ENCODE peak calls at places on chromosome 22, in four cellular contexts. W is H9, V is IMR-90, G is H1. U is an unnamed sample.

GRCh38 chr22:39240841-39241631 is 3.7 kb downstream of the PDGFB start:
- DNase-seq in G (peak), V (no peak), W (no peak), U (peak)

GRCh38 chr22:26273011-26273675 is 103.9 kb downstream of the SEZ6L start:
- DNase-seq in V (no peak), G (no peak), W (no peak), U (no peak)

GRCh38 chr22:38504731-38505594 is 1.1 kb downstream of the DDX17 start:
- DNase-seq in G (no peak), V (peak), W (no peak), U (peak)

GRCh38 chr22:27086728-27087450 is 429.5 kb downstream of the MIAT start:
- DNase-seq in V (no peak), G (no peak), W (no peak), U (no peak)

GRCh38 chr22:33438273-33438672 is 380.1 kb upstream of the SYN3 start:
- DNase-seq in W (no peak), G (no peak), V (peak), U (no peak)

GRCh38 chr22:39148727-39149535 is 3.5 kb downstream of the CBX7 start:
- DNase-seq in W (peak), V (no peak), G (peak), U (peak)

GRCh38 chr22:45155050-45155840 is 8.5 kb upstream of the NUP50 start:
- DNase-seq in W (no peak), V (peak), G (no peak), U (no peak)

GRCh38 chr22:49892226-49892899 is 25.9 kb downstream of the ALG12 start:
- DNase-seq in G (no peak), W (no peak), V (no peak), U (no peak)

GRCh38 chr22:46684706-46685105 is 53.3 kb downstream of the CERK start:
- DNase-seq in V (no peak), G (no peak), W (no peak), U (no peak)

GRCh38 chr22:45336971-45337431 is 27.3 kb downstream of the FAM118A start:
- DNase-seq in G (no peak), W (no peak), V (no peak), U (no peak)

GRCh38 chr22:26889794-26890193 is 232.4 kb downstream of the MIAT start:
- DNase-seq in W (no peak), V (no peak), G (no peak), U (no peak)

GRCh38 chr22:49906071-49906798 is 12.0 kb downstream of the ALG12 start:
- DNase-seq in W (no peak), V (no peak), G (no peak), U (no peak)

GRCh38 chr22:44919691-44920090 is 90.1 kb downstream of the PHF21B start:
- DNase-seq in V (no peak), G (no peak), W (no peak), U (no peak)

GRCh38 chr22:37559901-37560681 is at the start of gene CDC42EP1:
- DNase-seq in W (peak), V (peak), G (peak), U (peak)

GRCh38 chr22:24148586-24148985 is 32.7 kb upstream of the SUSD2 start:
- DNase-seq in V (no peak), W (no peak), G (no peak), U (no peak)

GRCh38 chr22:23086787-23087186 is 16.5 kb downstream of the GNAZ start:
- DNase-seq in W (no peak), V (no peak), G (no peak), U (no peak)

GRCh38 chr22:17726561-17727243 is 47.6 kb downstream of the BID start:
- DNase-seq in G (no peak), V (peak), W (no peak), U (no peak)

GRCh38 chr22:29054251-29054767 is 7.3 kb downstream of the C22orf31 start:
- DNase-seq in G (no peak), V (no peak), W (no peak), U (no peak)

GRCh38 chr22:50620861-50621490 is 7.0 kb downstream of the ARSA start:
- DNase-seq in V (no peak), G (no peak), W (no peak), U (no peak)

GRCh38 chr22:37431366-37431765 is 4.1 kb upstream of the ELFN2 start:
- DNase-seq in W (no peak), V (peak), G (no peak), U (no peak)

GRCh38 chr22:28799834-28800307 is 498 bp downstream of the XBP1 start:
- DNase-seq in V (peak), W (peak), G (no peak), U (peak)

GRCh38 chr22:21939392-21940319 is 13.0 kb downstream of the PPM1F start:
- DNase-seq in W (no peak), G (no peak), V (no peak), U (no peak)

GRCh38 chr22:47550524-47551437 is 788.3 kb downstream of the TBC1D22A start:
- DNase-seq in V (no peak), G (no peak), W (no peak), U (no peak)

GRCh38 chr22:39306456-39307361 is 12.7 kb downstream of the RPL3 start:
- DNase-seq in V (no peak), G (peak), W (peak), U (peak)

GRCh38 chr22:29479417-29480261 is at the start of gene NEFH:
- DNase-seq in V (no peak), G (peak), W (peak), U (no peak)

DNA sequence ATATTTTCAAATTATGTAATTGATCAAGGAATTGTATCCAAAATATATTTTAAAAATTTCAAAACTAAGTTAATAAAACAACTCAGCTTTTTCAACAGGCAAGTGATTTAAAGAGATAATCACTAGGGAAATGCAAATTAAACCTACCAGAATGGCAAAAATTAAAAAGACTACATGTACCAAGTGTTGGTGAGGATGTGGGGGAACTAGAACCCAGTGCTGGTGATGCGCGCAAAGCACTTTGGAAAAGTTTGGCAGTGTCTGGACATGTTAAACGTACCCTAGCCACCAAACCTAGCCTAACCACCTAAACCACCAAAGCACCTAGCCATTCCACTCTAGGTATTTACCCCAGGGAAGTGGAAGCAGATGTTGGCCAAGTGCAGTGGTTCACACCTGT is 22.9 kb downstream of the PACSIN2 start:
- DNase-seq in W (no peak), V (no peak), G (no peak), U (no peak)
- H3K56ac ChIP-seq in W (no peak), V (no peak), G (no peak), U (no peak)

GRCh38 chr22:36293606-36294292 is 40.8 kb downstream of the APOL1 start:
- DNase-seq in V (no peak), W (no peak), G (no peak), U (no peak)

GRCh38 chr22:36294293-36294620 is 41.3 kb downstream of the APOL1 start:
- DNase-seq in V (no peak), W (no peak), G (no peak), U (no peak)

GRCh38 chr22:36296690-36297089 is 43.8 kb downstream of the APOL1 start:
- DNase-seq in W (no peak), G (no peak), V (no peak), U (no peak)

GRCh38 chr22:36294801-36295200 is 41.9 kb downstream of the APOL1 start:
- DNase-seq in V (no peak), G (no peak), W (no peak), U (no peak)

DNA sequence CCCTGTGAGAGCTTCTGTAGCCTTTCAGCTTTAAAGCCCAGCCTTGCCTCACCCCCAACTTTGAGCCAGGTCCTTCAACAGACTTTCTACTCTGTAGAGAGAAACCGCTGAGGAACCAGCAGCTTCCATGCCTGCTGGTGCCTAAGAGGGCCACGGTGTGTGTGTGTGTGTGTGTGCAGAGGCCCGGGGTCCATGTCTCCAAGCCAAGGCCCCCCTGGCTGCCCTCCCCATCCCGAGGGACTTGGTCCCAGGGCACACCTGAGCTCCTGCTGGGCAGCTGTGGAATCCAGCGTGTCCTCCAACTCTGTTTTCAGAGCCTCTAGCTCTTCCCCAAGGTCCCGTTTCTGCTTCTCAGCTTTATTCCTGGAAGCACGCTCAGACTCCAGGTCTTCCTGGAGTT is 42.3 kb downstream of the APOL1 start:
- DNase-seq in W (no peak), V (no peak), G (no peak), U (no peak)
- H4K8ac ChIP-seq in W (no peak), V (no peak), G (no peak), U (no peak)

GRCh38 chr22:30891443-30891755 is 77.2 kb downstream of the MORC2 start:
- DNase-seq in W (no peak), G (no peak), V (no peak), U (no peak)

GRCh38 chr22:30891781-30892180 is 76.8 kb downstream of the MORC2 start:
- DNase-seq in W (no peak), G (peak), V (no peak), U (no peak)

GRCh38 chr22:30892286-30892685 is 76.3 kb downstream of the MORC2 start:
- DNase-seq in V (no peak), W (no peak), G (peak), U (no peak)

GRCh38 chr22:30889996-30890480 is 78.5 kb downstream of the MORC2 start:
- DNase-seq in V (no peak), W (no peak), G (peak), U (no peak)

GRCh38 chr22:30890689-30891442 is 77.7 kb downstream of the MORC2 start:
- DNase-seq in G (peak), V (peak), W (peak), U (peak)
- H3K4ac ChIP-seq in G (no peak), V (no peak), W (no peak), U (no peak)

DNA sequence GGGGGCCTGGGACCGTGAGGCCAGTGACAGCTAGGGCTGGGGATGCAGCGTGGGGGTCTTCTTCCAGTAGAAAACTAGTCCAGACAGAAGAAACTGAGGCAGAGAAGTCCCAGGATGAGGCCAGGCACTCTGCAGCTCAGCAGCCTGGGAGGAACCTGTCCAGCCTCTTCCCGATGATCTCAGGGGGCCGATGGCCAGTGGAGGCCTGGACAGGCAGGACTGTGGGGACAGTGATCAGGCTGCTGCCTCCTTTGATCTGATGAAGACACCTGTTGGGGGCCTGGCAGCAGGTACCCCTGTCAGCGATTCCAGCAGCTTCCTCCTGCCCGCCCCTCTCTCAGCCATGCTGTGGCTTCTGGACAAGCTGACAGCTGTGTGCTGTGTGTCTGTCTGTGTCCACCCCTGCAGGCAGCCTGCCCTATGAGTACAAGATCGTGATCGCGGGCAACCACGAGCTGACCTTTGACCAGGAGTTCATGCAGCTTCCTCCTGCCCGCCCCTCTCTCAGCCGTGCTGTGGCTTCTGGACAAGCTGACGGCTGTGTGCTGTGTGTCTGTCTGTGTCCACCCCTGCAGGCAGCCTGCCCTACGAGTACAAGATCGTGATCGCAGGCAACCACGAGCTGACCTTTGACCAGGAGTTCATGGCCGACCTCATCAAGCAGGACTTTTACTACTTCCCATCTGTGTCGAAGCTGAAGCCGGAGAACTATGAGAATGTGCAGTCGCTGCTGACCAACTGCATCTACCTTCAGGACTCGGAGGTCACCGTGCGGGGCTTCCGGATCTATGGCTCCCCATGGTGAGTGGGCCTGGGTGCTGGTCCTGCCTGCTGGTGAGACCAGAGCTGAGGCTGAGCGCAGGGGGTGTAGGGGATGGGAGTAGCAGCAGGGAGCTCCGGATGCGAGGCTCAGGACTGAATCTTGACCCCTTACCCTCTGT is 62.6 kb downstream of the MPPED1 start:
- DNase-seq in W (no peak), G (no peak), V (no peak), U (no peak)
- H3K56ac ChIP-seq in W (no peak), G (no peak), V (no peak), U (no peak)

DNA sequence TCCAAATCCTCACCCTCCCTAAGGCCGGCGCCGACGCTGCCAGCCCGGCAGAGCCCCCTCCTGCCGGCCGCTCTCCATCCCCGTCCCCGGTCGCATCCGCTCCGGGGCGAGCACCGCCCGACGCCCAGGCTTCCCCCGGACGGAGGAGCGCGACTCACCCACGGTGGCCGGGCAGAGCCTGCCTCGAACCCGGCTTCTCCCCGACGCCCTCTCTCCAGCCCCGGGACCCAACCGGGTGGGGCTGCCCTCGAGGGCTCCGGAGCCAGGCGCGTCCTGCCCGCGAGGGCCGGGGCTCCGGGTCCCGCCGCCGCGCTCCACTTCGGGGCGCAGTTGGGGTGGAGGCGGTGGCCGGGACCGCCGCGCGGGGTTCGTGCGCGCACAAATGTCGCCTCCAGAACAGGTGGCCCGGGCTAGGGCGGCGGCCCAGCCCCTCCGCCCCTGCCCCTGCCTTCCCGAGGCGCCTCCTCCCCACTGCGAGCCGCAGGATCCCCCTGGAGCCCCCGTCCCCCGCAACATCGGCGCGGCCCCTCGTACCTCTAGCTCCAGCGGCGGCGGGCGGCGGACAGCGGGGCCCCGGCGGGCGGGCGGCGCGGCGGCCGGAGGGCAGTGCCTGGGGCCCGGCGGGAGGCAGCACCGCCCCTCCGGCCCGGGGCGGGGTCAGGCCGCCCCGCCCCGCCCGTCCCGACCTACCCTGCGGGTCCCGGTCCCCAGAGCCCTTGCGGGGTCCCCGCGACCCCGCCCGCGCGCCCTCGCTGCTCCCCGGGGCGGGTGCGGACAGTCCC is at the start of gene A4GALT:
- DNase-seq in W (peak), V (no peak), G (peak), U (no peak)
- H4K8ac ChIP-seq in W (no peak), V (peak), G (peak), U (no peak)

DNA sequence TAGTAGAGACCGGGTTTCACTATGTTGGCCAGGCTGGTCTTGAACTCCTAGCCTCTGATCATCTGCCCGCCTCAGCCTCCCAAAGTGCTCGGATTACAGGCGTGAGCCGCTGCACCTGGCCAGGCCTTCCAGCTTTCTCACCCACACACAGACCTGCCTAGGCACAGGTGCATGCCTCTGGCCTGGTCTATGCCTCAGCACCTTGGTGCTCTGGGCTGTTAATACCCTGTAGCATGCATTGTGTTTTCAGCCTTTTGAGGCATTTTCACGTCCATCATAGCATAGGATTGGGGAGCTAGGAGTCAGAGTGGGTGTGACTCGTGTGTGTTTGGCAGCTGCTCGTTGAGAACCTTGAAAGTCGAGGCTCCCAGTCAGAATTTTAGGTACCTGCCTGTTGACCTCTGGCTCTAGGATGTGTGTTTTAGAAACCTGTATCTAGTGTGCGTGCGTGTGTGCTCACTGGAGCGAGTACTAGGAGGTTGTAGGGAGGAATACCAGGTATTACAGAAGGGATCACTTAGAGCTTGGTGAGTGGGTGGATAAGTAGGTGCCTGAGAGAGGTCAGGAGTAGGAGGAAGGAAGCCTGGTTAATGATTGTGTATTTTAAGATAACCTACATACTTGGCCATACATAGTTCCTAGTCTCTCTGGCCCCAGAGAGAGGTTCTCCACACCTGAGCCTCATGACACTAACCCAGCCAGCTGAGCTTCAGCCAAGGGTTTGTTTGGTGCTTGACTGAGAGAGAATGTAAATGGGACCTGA is 20.0 kb downstream of the CRKL start:
- DNase-seq in V (no peak), G (no peak), W (no peak), U (no peak)
- H3K4ac ChIP-seq in V (no peak), G (no peak), W (no peak), U (no peak)

GRCh38 chr22:19801340-19802000 is 40.9 kb downstream of the TBX1 start:
- DNase-seq in V (no peak), W (no peak), G (no peak), U (no peak)

GRCh38 chr22:19803736-19804267 is 43.2 kb downstream of the TBX1 start:
- DNase-seq in G (no peak), W (no peak), V (no peak), U (no peak)

GRCh38 chr22:19802001-19802880 is 41.7 kb downstream of the TBX1 start:
- DNase-seq in W (no peak), V (no peak), G (no peak), U (no peak)

GRCh38 chr22:19800761-19801244 is 40.2 kb downstream of the TBX1 start:
- DNase-seq in V (peak), W (peak), G (no peak), U (peak)

DNA sequence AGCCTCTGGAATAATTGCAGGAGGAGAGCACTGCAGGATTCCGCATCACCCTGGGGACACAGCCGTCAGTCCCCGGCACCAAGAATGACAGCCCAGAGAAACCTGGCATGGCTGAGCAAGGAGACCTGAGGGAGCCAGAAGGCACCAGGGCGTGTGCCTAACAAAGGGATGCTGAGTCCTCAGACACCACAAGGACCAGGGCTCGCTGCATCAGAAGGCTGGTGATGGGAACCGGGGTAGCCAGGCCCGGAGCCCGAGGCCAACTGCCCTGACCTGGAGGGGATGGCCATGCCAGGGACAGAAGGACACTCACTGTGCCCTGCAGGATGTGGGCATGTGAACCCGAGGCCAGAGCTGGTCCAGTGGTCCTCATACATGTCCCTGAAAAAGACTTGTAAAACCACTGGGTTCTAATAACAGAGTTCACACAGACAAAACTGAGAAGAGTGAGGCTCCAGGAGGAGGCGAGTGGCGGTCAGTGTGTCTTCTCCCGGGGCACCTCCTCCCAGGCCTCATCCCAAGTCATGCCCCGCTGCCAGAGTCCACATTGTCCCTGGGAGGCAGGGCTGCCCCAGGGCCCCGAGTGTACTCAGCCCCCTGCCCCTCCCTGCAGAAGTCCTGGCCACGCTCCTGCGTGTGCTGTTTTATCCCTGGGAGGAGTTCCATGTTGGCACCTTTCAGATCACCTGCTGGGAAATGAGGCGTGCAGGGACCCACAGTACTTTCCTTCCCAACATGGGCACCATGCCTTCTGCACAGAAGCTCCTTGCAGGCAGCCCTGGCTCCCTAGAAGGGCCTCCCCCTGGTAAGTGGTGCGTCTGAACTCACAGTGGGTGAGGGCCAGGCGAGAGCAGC is 42.5 kb downstream of the TBX1 start:
- DNase-seq in V (no peak), G (no peak), W (no peak), U (no peak)
- H3K56ac ChIP-seq in V (no peak), G (no peak), W (no peak), U (no peak)

U was measured in mesendoderm.